ENCODE peak calls at places on chromosome 1, in five cellular contexts. Z, J, U, H and O are unnamed samples.

GRCh38 chr1:29629401-29629800 is 393.1 kb downstream of the PTPRU start:
- DNase-seq in Z (no peak), J (no peak), U (no peak), H (no peak), O (no peak)

GRCh38 chr1:85328713-85329376 is 52.4 kb upstream of the BCL10 start:
- DNase-seq in Z (no peak), J (no peak), U (peak; percentile 98), H (no peak), O (no peak)

GRCh38 chr1:59971464-59971911 is 44.9 kb upstream of the CYP2J2 start:
- DNase-seq in Z (peak; percentile 6), J (peak; percentile 69), U (peak; percentile 68), H (peak; percentile 91), O (peak; percentile 88)

GRCh38 chr1:225746361-225747179 is 31.1 kb upstream of the SRP9 start:
- DNase-seq in Z (no peak), J (no peak), U (peak; percentile 92), H (peak; percentile 73), O (peak; percentile 56)

GRCh38 chr1:240352769-240353168 is 259.2 kb downstream of the GREM2 start:
- DNase-seq in Z (no peak), J (no peak), U (peak; percentile 84), H (no peak), O (no peak)

GRCh38 chr1:232428781-232429530 is 201.0 kb downstream of the SIPA1L2 start:
- DNase-seq in Z (no peak), J (no peak), U (peak; percentile 72), H (peak; percentile 57), O (no peak)

GRCh38 chr1:206511362-206512064 is 4.2 kb downstream of the RASSF5 start:
- DNase-seq in Z (no peak), J (no peak), U (no peak), H (peak; percentile 61), O (peak; percentile 73)

GRCh38 chr1:107895403-107896181 is 69.4 kb downstream of the VAV3 start:
- DNase-seq in Z (no peak), J (no peak), U (no peak), H (no peak), O (no peak)

GRCh38 chr1:167292216-167292615 is 71.5 kb downstream of the POU2F1 start:
- DNase-seq in Z (no peak), J (no peak), U (no peak), H (no peak), O (no peak)

GRCh38 chr1:109361649-109362048 is 36.1 kb downstream of the SORT1 start:
- DNase-seq in Z (no peak), J (no peak), U (peak; percentile 74), H (no peak), O (no peak)

GRCh38 chr1:206794294-206794908 is 22.1 kb upstream of the IL10 start:
- DNase-seq in Z (no peak), J (no peak), U (no peak), H (no peak), O (no peak)

GRCh38 chr1:21673277-21673780 is 4.2 kb upstream of the RAP1GAP start:
- DNase-seq in Z (no peak), J (peak; percentile 14), U (peak; percentile 87), H (peak; percentile 54), O (no peak)

GRCh38 chr1:101377436-101377835 is 140.6 kb downstream of the S1PR1 start:
- DNase-seq in Z (no peak), J (no peak), U (no peak), H (no peak), O (no peak)

GRCh38 chr1:65997693-65998092 is 205.0 kb downstream of the PDE4B start:
- DNase-seq in Z (no peak), J (no peak), U (no peak), H (no peak), O (no peak)

GRCh38 chr1:25746299-25747045 is 53.5 kb upstream of the SELENON start:
- DNase-seq in Z (no peak), J (no peak), U (no peak), H (no peak), O (no peak)

GRCh38 chr1:21853130-21853424 is 41.0 kb downstream of the LDLRAD2 start:
- DNase-seq in Z (no peak), J (no peak), U (no peak), H (no peak), O (no peak)

GRCh38 chr1:171826973-171827372 is 14.3 kb upstream of the DNM3 start:
- DNase-seq in Z (no peak), J (no peak), U (no peak), H (no peak), O (no peak)

GRCh38 chr1:208084220-208084619 is 160.0 kb downstream of the PLXNA2 start:
- DNase-seq in Z (no peak), J (no peak), U (no peak), H (no peak), O (peak; percentile 35)

GRCh38 chr1:68585371-68585770 is 88.5 kb upstream of the DEPDC1 start:
- DNase-seq in Z (no peak), J (no peak), U (no peak), H (no peak), O (no peak)

GRCh38 chr1:91997607-91998195 is 32.1 kb upstream of the EPHX4 start:
- DNase-seq in Z (peak; percentile 38), J (peak; percentile 39), U (peak; percentile 60), H (no peak), O (no peak)

GRCh38 chr1:74766579-74766978 is 33.6 kb downstream of the TYW3 start:
- DNase-seq in Z (no peak), J (no peak), U (no peak), H (no peak), O (no peak)

GRCh38 chr1:197151185-197151584 is 4.7 kb upstream of the ASPM start:
- DNase-seq in Z (no peak), J (no peak), U (no peak), H (no peak), O (no peak)

GRCh38 chr1:152486400-152487006 is 24.1 kb upstream of the LCE5A start:
- DNase-seq in Z (no peak), J (no peak), U (peak; percentile 2), H (no peak), O (peak; percentile 21)

GRCh38 chr1:55214214-55214902 is 806 bp downstream of the USP24 start:
- DNase-seq in Z (peak; percentile 15), J (peak; percentile 58), U (peak; percentile 34), H (peak; percentile 79), O (peak; percentile 61)

GRCh38 chr1:232655041-232655745 is 25.3 kb upstream of the SIPA1L2 start:
- DNase-seq in Z (no peak), J (no peak), U (no peak), H (no peak), O (no peak)

GRCh38 chr1:28087614-28088167 is 719 bp downstream of the EYA3 start:
- DNase-seq in Z (no peak), J (no peak), U (peak; percentile 52), H (no peak), O (peak; percentile 23)

GRCh38 chr1:66852870-66853269 is 51.8 kb upstream of the INSL5 start:
- DNase-seq in Z (no peak), J (peak; percentile 3), U (no peak), H (no peak), O (no peak)

GRCh38 chr1:18142471-18142870 is 34.9 kb downstream of the IGSF21 start:
- DNase-seq in Z (no peak), J (no peak), U (no peak), H (no peak), O (no peak)

GRCh38 chr1:170698301-170698700 is 34.4 kb downstream of the PRRX1 start:
- DNase-seq in Z (no peak), J (no peak), U (no peak), H (no peak), O (no peak)

GRCh38 chr1:228646717-228647522 is 88.4 kb upstream of the RHOU start:
- DNase-seq in Z (no peak), J (peak; percentile 26), U (peak; percentile 60), H (peak; percentile 77), O (peak; percentile 33)

GRCh38 chr1:22729921-22730320 is 19.3 kb downstream of the EPHB2 start:
- DNase-seq in Z (no peak), J (no peak), U (no peak), H (peak; percentile 55), O (no peak)

GRCh38 chr1:226661271-226661670 is 77.8 kb downstream of the ITPKB start:
- DNase-seq in Z (no peak), J (no peak), U (no peak), H (no peak), O (no peak)

GRCh38 chr1:229107302-229107815 is 163.6 kb upstream of the RAB4A start:
- DNase-seq in Z (no peak), J (no peak), U (no peak), H (no peak), O (no peak)

GRCh38 chr1:36223373-36223995 is 759 bp upstream of the THRAP3 start:
- DNase-seq in Z (peak; percentile 94), J (peak; percentile 74), U (peak; percentile 68), H (no peak), O (no peak)

GRCh38 chr1:6692956-6693355 is 8.7 kb downstream of the DNAJC11 start:
- DNase-seq in Z (no peak), J (no peak), U (no peak), H (no peak), O (no peak)

GRCh38 chr1:63112155-63112914 is 210.0 kb upstream of the FOXD3 start:
- DNase-seq in Z (no peak), J (peak; percentile 3), U (peak; percentile 63), H (no peak), O (no peak)